ENCODE peak calls at places on chromosome 18, in four cellular contexts. Z, G, X and S are unnamed samples.

GRCh38 chr18:59470627-59471121 is 111.6 kb upstream of the LMAN1 start:
- DNase-seq in G (no peak), Z (no peak), X (no peak), S (no peak)

GRCh38 chr18:37424507-37424906 is 141.1 kb downstream of the CELF4 start:
- DNase-seq in G (no peak), X (no peak), Z (no peak), S (no peak)

GRCh38 chr18:28768791-28769768 is 592.1 kb upstream of the CDH2 start:
- DNase-seq in Z (no peak), G (no peak), X (no peak), S (no peak)

GRCh38 chr18:79915161-79916127 is 36.0 kb downstream of the SLC66A2 start:
- DNase-seq in X (peak), Z (peak), G (no peak), S (no peak)

GRCh38 chr18:35572644-35573043 is 8.9 kb upstream of the GALNT1 start:
- DNase-seq in G (no peak), X (no peak), Z (no peak), S (no peak)

GRCh38 chr18:70577023-70577420 is 288.2 kb downstream of the SOCS6 start:
- DNase-seq in G (no peak), X (no peak), Z (no peak), S (no peak)

GRCh38 chr18:62505669-62506494 is 16.9 kb upstream of the ZCCHC2 start:
- DNase-seq in Z (no peak), G (peak), X (no peak), S (peak)

GRCh38 chr18:23593720-23594119 is 7.4 kb upstream of the NPC1 start:
- DNase-seq in Z (no peak), X (no peak), G (no peak), S (no peak)

GRCh38 chr18:45749918-45750689 is 26.1 kb downstream of the SLC14A1 start:
- DNase-seq in Z (no peak), G (no peak), X (peak), S (no peak)

GRCh38 chr18:63378919-63379638 is 12.1 kb upstream of the KDSR start:
- DNase-seq in Z (no peak), X (no peak), G (no peak), S (no peak)

GRCh38 chr18:28791101-28791500 is 614.2 kb upstream of the CDH2 start:
- DNase-seq in Z (no peak), G (no peak), X (no peak), S (no peak)

GRCh38 chr18:9619056-9619455 is 4.7 kb upstream of the PPP4R1 start:
- DNase-seq in X (no peak), Z (no peak), G (no peak), S (no peak)

GRCh38 chr18:35026407-35027061 is 14.7 kb upstream of the MAPRE2 start:
- DNase-seq in Z (no peak), G (no peak), X (no peak), S (no peak)

GRCh38 chr18:3456686-3457069 is 6.7 kb downstream of the TGIF1 start:
- DNase-seq in G (no peak), X (no peak), Z (no peak), S (no peak)

GRCh38 chr18:55229682-55230081 is 270.4 kb upstream of the CCDC68 start:
- DNase-seq in X (no peak), G (no peak), Z (no peak), S (no peak)

GRCh38 chr18:9992300-9992987 is 78.6 kb downstream of the VAPA start:
- DNase-seq in X (no peak), G (no peak), Z (no peak), S (no peak)

GRCh38 chr18:51751901-51752300 is 554.4 kb upstream of the MEX3C start:
- DNase-seq in G (no peak), Z (no peak), X (no peak), S (no peak)

GRCh38 chr18:74567805-74568204 is 29.9 kb upstream of the ZNF407 start:
- DNase-seq in Z (no peak), X (no peak), G (no peak), S (no peak)

GRCh38 chr18:46764586-46764985 is 7.7 kb upstream of the ST8SIA5 start:
- DNase-seq in G (no peak), X (no peak), Z (no peak), S (no peak)

GRCh38 chr18:43161528-43161927 is 46.0 kb upstream of the RIT2 start:
- DNase-seq in G (no peak), X (no peak), Z (no peak), S (no peak)

GRCh38 chr18:79599503-79599931 is 80.1 kb upstream of the CTDP1 start:
- DNase-seq in Z (no peak), X (no peak), G (no peak), S (no peak)

GRCh38 chr18:984004-984403 is 79.3 kb downstream of the ADCYAP1 start:
- DNase-seq in G (no peak), Z (no peak), X (no peak), S (no peak)

GRCh38 chr18:43271593-43272432 is 5.5 kb downstream of the SYT4 start:
- DNase-seq in Z (no peak), X (no peak), G (no peak), S (no peak)

GRCh38 chr18:32470136-32470712 is 458 bp downstream of the GAREM1 start:
- DNase-seq in G (no peak), X (peak), Z (peak), S (peak)

GRCh38 chr18:77248873-77249582 is 620 bp upstream of the GALR1 start:
- DNase-seq in X (no peak), G (no peak), Z (no peak), S (no peak)

GRCh38 chr18:408367-408766 is 92.1 kb downstream of the COLEC12 start:
- DNase-seq in G (no peak), Z (no peak), X (no peak), S (no peak)

GRCh38 chr18:23020555-23021294 is 87.6 kb downstream of the RBBP8 start:
- DNase-seq in X (no peak), Z (no peak), G (no peak), S (no peak)

GRCh38 chr18:59918320-59918755 is 18.5 kb downstream of the PMAIP1 start:
- DNase-seq in X (no peak), G (no peak), Z (no peak), S (no peak)

GRCh38 chr18:37566479-37567060 is 972 bp upstream of the CELF4 start:
- DNase-seq in X (no peak), G (no peak), Z (no peak), S (no peak)

GRCh38 chr18:46559946-46560670 is 96.9 kb downstream of the LOXHD1 start:
- DNase-seq in G (no peak), Z (no peak), X (no peak), S (no peak)

GRCh38 chr18:50805732-50806131 is 14.1 kb downstream of the MRO start:
- DNase-seq in Z (no peak), G (no peak), X (no peak), S (no peak)

GRCh38 chr18:45783097-45784075 is 42.1 kb upstream of the SIGLEC15 start:
- DNase-seq in G (no peak), X (no peak), Z (no peak), S (no peak)